ENCODE peak calls at places on chromosomes 5 and 9, in seven cellular contexts. One of them, this sample, is unnamed.

GRCh38 chr9:127223810-127224177 is 40.8 kb upstream of the GARNL3 start:
- DNase-seq in HuH-7.5: no peak
- DNase-seq in left cardiac atrium: no peak
- DNase-seq in AG08396: no peak
- DNase-seq in body of pancreas: no peak
- DNase-seq in NCI-H510A treated with DMSO at 0.1 percent for 48 hours: no peak
- DNase-seq in T follicular helper cell: no peak
- DNase-seq in this sample: peak

GRCh38 chr9:91214086-91214485 is 147.6 kb downstream of the AUH start:
- DNase-seq in HuH-7.5: no peak
- DNase-seq in left cardiac atrium: no peak
- DNase-seq in AG08396: no peak
- DNase-seq in body of pancreas: no peak
- DNase-seq in NCI-H510A treated with DMSO at 0.1 percent for 48 hours: no peak
- DNase-seq in T follicular helper cell: no peak
- DNase-seq in this sample: no peak

GRCh38 chr5:14810282-14810681 is 61.3 kb downstream of the ANKH start:
- DNase-seq in HuH-7.5: no peak
- DNase-seq in left cardiac atrium: no peak
- DNase-seq in AG08396: no peak
- DNase-seq in body of pancreas: no peak
- DNase-seq in NCI-H510A treated with DMSO at 0.1 percent for 48 hours: no peak
- DNase-seq in T follicular helper cell: no peak
- DNase-seq in this sample: no peak

GRCh38 chr9:37669232-37669631 is 18.5 kb downstream of the FRMPD1 start:
- DNase-seq in HuH-7.5: no peak
- DNase-seq in left cardiac atrium: no peak
- DNase-seq in AG08396: no peak
- DNase-seq in body of pancreas: no peak
- DNase-seq in NCI-H510A treated with DMSO at 0.1 percent for 48 hours: no peak
- DNase-seq in T follicular helper cell: no peak
- DNase-seq in this sample: no peak

GRCh38 chr5:93421987-93422391 is 159.0 kb downstream of the NR2F1-AS1 start:
- DNase-seq in HuH-7.5: no peak
- DNase-seq in left cardiac atrium: no peak
- DNase-seq in AG08396: no peak
- DNase-seq in body of pancreas: no peak
- DNase-seq in NCI-H510A treated with DMSO at 0.1 percent for 48 hours: no peak
- DNase-seq in T follicular helper cell: no peak
- DNase-seq in this sample: no peak

GRCh38 chr5:38515648-38516047 is 40.8 kb downstream of the LIFR start:
- DNase-seq in HuH-7.5: no peak
- DNase-seq in left cardiac atrium: no peak
- DNase-seq in AG08396: peak
- DNase-seq in body of pancreas: no peak
- DNase-seq in NCI-H510A treated with DMSO at 0.1 percent for 48 hours: no peak
- DNase-seq in T follicular helper cell: no peak
- DNase-seq in this sample: no peak

GRCh38 chr5:132000677-132001453 is 10.6 kb downstream of the ACSL6 start:
- DNase-seq in HuH-7.5: no peak
- DNase-seq in left cardiac atrium: no peak
- DNase-seq in AG08396: no peak
- DNase-seq in body of pancreas: no peak
- DNase-seq in NCI-H510A treated with DMSO at 0.1 percent for 48 hours: no peak
- DNase-seq in T follicular helper cell: no peak
- DNase-seq in this sample: no peak

GRCh38 chr9:91298304-91298703 is 63.4 kb downstream of the AUH start:
- DNase-seq in HuH-7.5: no peak
- DNase-seq in left cardiac atrium: no peak
- DNase-seq in AG08396: peak
- DNase-seq in body of pancreas: no peak
- DNase-seq in NCI-H510A treated with DMSO at 0.1 percent for 48 hours: no peak
- DNase-seq in T follicular helper cell: no peak
- DNase-seq in this sample: no peak

GRCh38 chr9:127208416-127208815 is 56.2 kb upstream of the GARNL3 start:
- DNase-seq in HuH-7.5: no peak
- DNase-seq in left cardiac atrium: no peak
- DNase-seq in AG08396: no peak
- DNase-seq in body of pancreas: no peak
- DNase-seq in NCI-H510A treated with DMSO at 0.1 percent for 48 hours: no peak
- DNase-seq in T follicular helper cell: no peak
- DNase-seq in this sample: no peak

GRCh38 chr9:101235105-101235866 is 149.5 kb downstream of the BAAT start:
- DNase-seq in HuH-7.5: no peak
- DNase-seq in left cardiac atrium: no peak
- DNase-seq in AG08396: no peak
- DNase-seq in body of pancreas: no peak
- DNase-seq in NCI-H510A treated with DMSO at 0.1 percent for 48 hours: peak
- DNase-seq in T follicular helper cell: no peak
- DNase-seq in this sample: no peak

This sample was measured in left colon.